ENCODE peak calls at places on chromosomes 7 and 10, in five cellular contexts. C, Q, E, K and S are unnamed samples.

GRCh38 chr7:143376396-143376795 is 4.7 kb upstream of the ZYX start:
- DNase-seq in Q (no peak), E (no peak), C (no peak), K (no peak), S (no peak)

GRCh38 chr7:124390301-124390700 is 357.4 kb upstream of the TMEM229A start:
- DNase-seq in Q (no peak), E (no peak), K (no peak), C (no peak), S (no peak)

GRCh38 chr10:103367379-103367781 is 396 bp upstream of the TAF5 start:
- DNase-seq in Q (no peak), E (no peak), K (no peak), C (no peak), S (peak)

GRCh38 chr7:36969376-36969775 is 245.1 kb upstream of the AOAH start:
- DNase-seq in Q (peak), C (peak), E (no peak), K (no peak), S (peak)

GRCh38 chr7:127905491-127906330 is 125.5 kb downstream of the LRRC4 start:
- DNase-seq in C (no peak), Q (peak), E (no peak), K (no peak), S (peak)

GRCh38 chr10:86357676-86358075 is 8.9 kb downstream of the GRID1 start:
- DNase-seq in K (no peak), E (no peak), C (no peak), Q (no peak), S (no peak)

GRCh38 chr10:88234332-88234731 is 348.8 kb downstream of the RNLS start:
- DNase-seq in E (no peak), Q (no peak), C (no peak), K (no peak), S (no peak)

GRCh38 chr10:131193923-131194322 is 117.6 kb downstream of the TCERG1L start:
- DNase-seq in Q (no peak), K (no peak), E (no peak), C (no peak), S (no peak)

GRCh38 chr7:55309040-55309991 is 55.8 kb upstream of the LANCL2 start:
- DNase-seq in E (no peak), K (peak), Q (peak), C (peak), S (peak)

GRCh38 chr7:129264534-129264933 is 39.7 kb downstream of the AHCYL2 start:
- DNase-seq in C (no peak), E (no peak), K (no peak), Q (no peak), S (no peak)

GRCh38 chr10:117896517-117896916 is 150.2 kb downstream of the RAB11FIP2 start:
- DNase-seq in K (no peak), C (no peak), Q (no peak), E (no peak), S (no peak)

GRCh38 chr7:101717986-101718746 is 89.1 kb upstream of the MYL10 start:
- DNase-seq in K (no peak), Q (no peak), E (no peak), C (no peak), S (no peak)

GRCh38 chr7:159039716-159040115 is 105.0 kb downstream of the VIPR2 start:
- DNase-seq in C (no peak), Q (no peak), E (no peak), K (no peak), S (no peak)

GRCh38 chr7:138837627-138838026 is 39.6 kb upstream of the ATP6V0A4 start:
- DNase-seq in Q (no peak), C (no peak), E (no peak), K (no peak), S (no peak)

GRCh38 chr10:70603439-70603778 is 868 bp upstream of the PRF1 start:
- DNase-seq in Q (no peak), C (peak), K (no peak), E (no peak), S (peak)

GRCh38 chr10:27390681-27391080 is 113.4 kb upstream of the RAB18 start:
- DNase-seq in K (no peak), E (no peak), C (no peak), Q (no peak), S (no peak)

GRCh38 chr10:71233491-71233892 is 21.1 kb downstream of the UNC5B start:
- DNase-seq in E (no peak), K (no peak), Q (no peak), C (no peak), S (no peak)

GRCh38 chr7:29217112-29217511 is 22.5 kb downstream of the CHN2 start:
- DNase-seq in Q (no peak), K (no peak), C (no peak), E (no peak), S (no peak)

GRCh38 chr10:101778151-101778780 is 2.4 kb upstream of the FGF8 start:
- DNase-seq in Q (no peak), K (no peak), E (no peak), C (no peak), S (peak)

GRCh38 chr10:86400705-86401587 is 34.4 kb upstream of the GRID1 start:
- DNase-seq in K (peak), Q (peak), C (no peak), E (peak), S (peak)

GRCh38 chr10:7525314-7526016 is 114.6 kb upstream of the SFMBT2 start:
- DNase-seq in E (peak), C (no peak), Q (peak), K (peak), S (peak)

GRCh38 chr7:423312-424260 is 96.1 kb downstream of the PDGFA start:
- DNase-seq in K (no peak), Q (no peak), E (no peak), C (no peak), S (no peak)

GRCh38 chr7:157552295-157552993 is 215.6 kb downstream of the DNAJB6 start:
- DNase-seq in K (no peak), E (no peak), C (no peak), Q (peak), S (no peak)

GRCh38 chr7:133486-133885 is 58.9 kb upstream of the FAM20C start:
- DNase-seq in Q (no peak), K (no peak), C (no peak), E (no peak), S (no peak)

GRCh38 chr10:106565546-106565945 is 599.0 kb downstream of the SORCS1 start:
- DNase-seq in E (no peak), C (no peak), Q (no peak), K (no peak), S (no peak)

GRCh38 chr7:130950741-130951140 is 216.7 kb upstream of the KLF14 start:
- DNase-seq in C (no peak), E (no peak), Q (no peak), K (no peak), S (no peak)

GRCh38 chr10:45379303-45379726 is 5.3 kb downstream of the ALOX5 start:
- DNase-seq in Q (no peak), C (no peak), K (no peak), E (no peak), S (no peak)

GRCh38 chr7:46007194-46007593 is 86.1 kb upstream of the IGFBP3 start:
- DNase-seq in E (no peak), Q (no peak), K (no peak), C (no peak), S (no peak)

GRCh38 chr10:51876528-51876927 is 177.1 kb upstream of the CSTF2T start:
- DNase-seq in Q (no peak), E (no peak), C (no peak), K (no peak), S (no peak)

GRCh38 chr10:79052311-79053080 is 16.3 kb upstream of the ZMIZ1 start:
- DNase-seq in K (no peak), E (peak), Q (peak), C (no peak), S (no peak)

GRCh38 chr7:985915-986741 is 3.1 kb downstream of the CYP2W1 start:
- DNase-seq in E (no peak), C (no peak), Q (no peak), K (no peak), S (no peak)

GRCh38 chr10:13614530-13615332 is 28.0 kb downstream of the PRPF18 start:
- DNase-seq in Q (no peak), E (no peak), K (no peak), C (no peak), S (no peak)

GRCh38 chr10:43166879-43167490 is 28.7 kb downstream of the CSGALNACT2 start:
- DNase-seq in K (no peak), E (no peak), C (no peak), Q (no peak), S (no peak)

GRCh38 chr10:49309691-49310371 is 10.9 kb downstream of the C10orf71 start:
- DNase-seq in C (no peak), E (no peak), Q (peak), K (no peak), S (peak)

GRCh38 chr7:34842782-34843181 is 184.8 kb downstream of the NPSR1 start:
- DNase-seq in Q (no peak), K (no peak), C (no peak), E (no peak), S (no peak)

GRCh38 chr7:100441641-100442535 is 5.6 kb upstream of the PPP1R35 start:
- DNase-seq in Q (no peak), K (no peak), C (no peak), E (no peak), S (no peak)

GRCh38 chr10:79139124-79139835 is 70.5 kb downstream of the ZMIZ1 start:
- DNase-seq in K (no peak), C (no peak), E (no peak), Q (no peak), S (no peak)